ENCODE peak calls at places on chromosome 2, in eight cellular contexts. V, W, C, I, H, T, Q and E are unnamed samples.

GRCh38 chr2:175205523-175205922 is 24.0 kb upstream of the ATP5MC3 start:
- DNase-seq in I (no peak), Q (no peak), C (no peak), V (no peak), T (no peak), W (no peak), H (no peak), E (no peak)

GRCh38 chr2:167388497-167388896 is 500.2 kb downstream of the XIRP2 start:
- DNase-seq in H (no peak), V (no peak), C (no peak), W (no peak), I (no peak), Q (no peak), T (no peak), E (no peak)

GRCh38 chr2:26245231-26245732 is 543 bp downstream of the HADHB start:
- DNase-seq in H (peak), I (peak), W (peak), V (peak), Q (peak), C (peak), T (peak), E (no peak)

GRCh38 chr2:175461839-175462238 is 280.3 kb upstream of the ATP5MC3 start:
- DNase-seq in T (no peak), I (no peak), V (no peak), Q (no peak), C (no peak), H (no peak), W (no peak), E (peak)

GRCh38 chr2:223260681-223261080 is 208.7 kb downstream of the KCNE4 start:
- DNase-seq in V (no peak), Q (no peak), C (no peak), H (no peak), W (no peak), T (no peak), I (no peak), E (no peak)

GRCh38 chr2:211049321-211050018 is 493.1 kb downstream of the CPS1 start:
- DNase-seq in I (no peak), H (no peak), T (no peak), V (no peak), C (no peak), Q (no peak), W (no peak), E (no peak)

GRCh38 chr2:56239437-56239836 is 55.6 kb downstream of the CCDC85A start:
- DNase-seq in C (no peak), Q (no peak), V (no peak), H (no peak), W (no peak), I (no peak), T (no peak), E (no peak)

GRCh38 chr2:182144039-182144779 is 158.6 kb downstream of the PPP1R1C start:
- DNase-seq in Q (no peak), W (no peak), I (no peak), V (no peak), T (no peak), C (no peak), H (no peak), E (no peak)

GRCh38 chr2:7256377-7256776 is 339.2 kb downstream of the RNF144A start:
- DNase-seq in T (no peak), C (no peak), W (no peak), H (no peak), Q (no peak), I (no peak), V (no peak), E (no peak)

GRCh38 chr2:227607969-227608368 is 6.7 kb downstream of the SCYGR3 start:
- DNase-seq in T (no peak), Q (no peak), H (no peak), W (no peak), I (no peak), V (no peak), C (no peak), E (no peak)

GRCh38 chr2:168853471-168853870 is 36.8 kb downstream of the SPC25 start:
- DNase-seq in W (no peak), V (no peak), H (no peak), I (no peak), T (no peak), C (no peak), Q (no peak), E (no peak)

GRCh38 chr2:203908344-203909185 is 28.0 kb upstream of the ICOS start:
- DNase-seq in C (no peak), I (no peak), T (no peak), Q (no peak), V (no peak), H (no peak), W (no peak), E (no peak)

GRCh38 chr2:75570948-75571729 is 10.4 kb upstream of the EVA1A start:
- DNase-seq in C (no peak), Q (no peak), V (no peak), I (no peak), T (no peak), H (no peak), W (no peak), E (no peak)

GRCh38 chr2:33336036-33336625 is 140.3 kb upstream of the RASGRP3 start:
- DNase-seq in H (no peak), T (no peak), W (peak), C (no peak), I (no peak), Q (no peak), V (no peak), E (no peak)